ENCODE peak calls at places on chromosome 16, in nine cellular contexts. I is PC-9, Q is neural progenitor cell, N is mammary epithelial cell, O is H1, P is PC-3, Y is GM12878, G is fibroblast of lung, U is HCT116. B is an unnamed sample. For H3K4me1 and H3K79me2, the result is how much of the 10 kb centered on the place peaks cover.

GRCh38 chr16:85416267-85417109 is 196.6 kb upstream of the GSE1 start:
- DNase-seq in I (peak), Q (peak), N (peak), O (peak), P (peak), Y (no peak), G (no peak), U (peak), B (peak)

GRCh38 chr16:74291577-74292208 is 4.9 kb upstream of the PSMD7 start:
- DNase-seq in I (peak), Q (no peak), N (peak), O (no peak), P (no peak), Y (no peak), G (peak), U (no peak), B (no peak)

GRCh38 chr16:85923153-85924021 is 24.4 kb downstream of the IRF8 start:
- DNase-seq in I (no peak), Q (no peak), N (no peak), O (no peak), P (no peak), Y (no peak), G (peak), U (no peak), B (no peak)

GRCh38 chr16:9003322-9003721 is 39.6 kb upstream of the USP7 start:
- DNase-seq in I (peak), Q (no peak), N (no peak), O (no peak), P (no peak), Y (no peak), G (no peak), U (no peak), B (no peak)

GRCh38 chr16:66131156-66131807 is 235.2 kb upstream of the CDH5 start:
- DNase-seq in I (no peak), Q (no peak), N (peak), O (no peak), P (peak), Y (no peak), G (peak), U (no peak), B (no peak)

GRCh38 chr16:82755570-82756282 is 129.0 kb downstream of the CDH13 start:
- DNase-seq in I (no peak), Q (peak), N (no peak), O (no peak), P (no peak), Y (no peak), G (peak), U (no peak), B (no peak)

GRCh38 chr16:58414938-58415451 is 22.7 kb downstream of the GINS3 start:
- DNase-seq in I (no peak), Q (no peak), N (no peak), O (no peak), P (no peak), Y (no peak), G (peak), U (no peak), B (no peak)

GRCh38 chr16:68064791-68065365 is 20.3 kb upstream of the NFATC3 start:
- DNase-seq in I (no peak), Q (peak), N (peak), O (peak), P (peak), Y (no peak), G (peak), U (peak), B (peak)

GRCh38 chr16:70454221-70455034 is at the start of gene FCSK:
- DNase-seq in I (no peak), Q (peak), N (peak), O (peak), P (peak), Y (no peak), G (peak), U (peak), B (peak)

GRCh38 chr16:7555459-7555858 is 222.8 kb downstream of the RBFOX1 start:
- DNase-seq in I (no peak), Q (no peak), N (no peak), O (no peak), P (no peak), Y (no peak), G (no peak), U (no peak), B (no peak)

GRCh38 chr16:1996175-1996574 is 6.4 kb downstream of the SYNGR3 start:
- DNase-seq in I (no peak), Q (no peak), N (no peak), O (no peak), P (no peak), Y (no peak), G (no peak), U (no peak), B (no peak)

GRCh38 chr16:86018487-86018886 is 119.5 kb downstream of the IRF8 start:
- DNase-seq in I (no peak), Q (no peak), N (no peak), O (no peak), P (no peak), Y (no peak), G (peak), U (no peak), B (no peak)

GRCh38 chr16:65126845-65127624 is 5.2 kb upstream of the CDH11 start:
- DNase-seq in I (no peak), Q (no peak), N (no peak), O (no peak), P (no peak), Y (no peak), G (no peak), U (no peak), B (no peak)
- TF ChIP-seq CTCF in I (peak), Q (peak), N (peak), O (peak), P (peak), Y (no peak), G (peak), U (peak), B (peak)

GRCh38 chr16:10934325-10935107 is 7.8 kb downstream of the DEXI start:
- DNase-seq in I (no peak), Q (no peak), N (no peak), O (no peak), P (no peak), Y (no peak), G (no peak), U (no peak), B (no peak)
- H3K4me1 ChIP-seq in I (under half), Q (under half), N (under half), O (under half), P (under half), Y (under half), G (under half), U (under half), B (under half)

DNA sequence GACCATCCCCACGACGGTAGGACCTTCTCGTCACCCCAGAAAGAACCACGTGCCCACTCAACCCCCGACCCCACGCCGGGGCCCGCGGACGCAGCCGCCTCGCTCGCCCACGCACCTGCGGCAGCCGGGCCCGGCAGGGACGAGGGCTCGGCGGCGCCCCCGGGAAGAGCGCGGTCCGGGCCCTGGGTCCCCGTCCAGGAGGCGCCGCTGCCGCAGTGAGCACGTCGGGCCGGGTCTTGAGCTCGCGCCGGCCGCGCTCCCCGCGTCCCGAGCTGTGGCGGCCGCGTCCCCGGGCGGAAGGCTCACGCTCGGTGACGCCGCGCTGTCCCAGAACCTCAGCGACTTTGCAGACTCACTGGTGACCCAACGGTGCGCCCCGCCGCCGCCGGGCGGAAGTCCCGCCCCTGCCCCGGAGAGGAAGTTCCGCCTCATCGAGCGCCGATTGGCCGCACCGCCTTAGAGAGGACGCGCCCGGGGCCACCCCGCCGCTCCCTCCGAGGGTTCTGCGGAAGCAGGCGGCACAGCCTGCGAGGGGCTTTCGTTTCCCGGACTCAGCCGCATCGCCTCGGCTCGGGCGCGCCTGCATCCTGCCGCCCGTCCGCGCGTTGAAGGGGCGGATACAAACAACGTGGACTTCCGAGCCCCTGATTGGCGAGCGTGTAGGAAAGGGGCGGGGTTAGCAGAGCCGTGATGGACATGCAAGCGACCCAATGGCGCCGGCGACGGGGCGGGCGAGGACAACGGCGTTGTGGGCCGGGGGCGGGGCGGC is 793 bp upstream of the RAB40C start:
- DNase-seq in I (peak), Q (peak), N (peak), O (peak), P (peak), Y (peak), G (peak), U (peak), B (peak)
- H3K79me2 ChIP-seq in I (under half), Q (under half), N (half or more), O (under half), P (half or more), Y (under half), G (under half), U (under half), B (half or more)

DNA sequence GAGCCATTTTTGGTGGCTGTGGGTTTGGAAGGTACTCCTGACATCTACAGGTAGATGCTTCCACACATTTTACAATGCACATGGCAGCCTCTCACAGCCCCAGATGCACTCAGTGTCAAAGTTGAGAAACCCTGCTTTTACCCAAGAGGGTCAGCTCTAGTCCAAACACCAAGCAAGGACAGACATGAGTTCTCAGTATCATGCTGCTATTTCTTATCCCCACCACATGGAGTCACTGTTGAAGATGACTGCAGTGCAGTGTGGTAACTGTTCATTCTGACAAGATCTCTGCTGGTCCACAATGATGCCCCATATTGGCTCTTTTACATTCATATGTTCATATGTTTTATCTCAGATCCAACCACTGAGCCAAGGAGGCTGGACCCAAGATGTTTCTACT is 50.5 kb upstream of the SALL1 start:
- DNase-seq in I (no peak), Q (no peak), N (no peak), O (no peak), P (no peak), Y (no peak), G (no peak), U (no peak), B (no peak)
- TF ChIP-seq CTCF in I (no peak), Q (peak), N (no peak), O (peak), P (no peak), Y (no peak), G (no peak), U (no peak), B (no peak)

GRCh38 chr16:25110392-25110947 is 1.1 kb upstream of the LCMT1 start:
- DNase-seq in I (no peak), Q (no peak), N (no peak), O (no peak), P (no peak), Y (no peak), G (no peak), U (no peak), B (no peak)
- H3K4me1 ChIP-seq in I (under half), Q (under half), N (under half), O (under half), P (under half), Y (under half), G (under half), U (under half), B (under half)

DNA sequence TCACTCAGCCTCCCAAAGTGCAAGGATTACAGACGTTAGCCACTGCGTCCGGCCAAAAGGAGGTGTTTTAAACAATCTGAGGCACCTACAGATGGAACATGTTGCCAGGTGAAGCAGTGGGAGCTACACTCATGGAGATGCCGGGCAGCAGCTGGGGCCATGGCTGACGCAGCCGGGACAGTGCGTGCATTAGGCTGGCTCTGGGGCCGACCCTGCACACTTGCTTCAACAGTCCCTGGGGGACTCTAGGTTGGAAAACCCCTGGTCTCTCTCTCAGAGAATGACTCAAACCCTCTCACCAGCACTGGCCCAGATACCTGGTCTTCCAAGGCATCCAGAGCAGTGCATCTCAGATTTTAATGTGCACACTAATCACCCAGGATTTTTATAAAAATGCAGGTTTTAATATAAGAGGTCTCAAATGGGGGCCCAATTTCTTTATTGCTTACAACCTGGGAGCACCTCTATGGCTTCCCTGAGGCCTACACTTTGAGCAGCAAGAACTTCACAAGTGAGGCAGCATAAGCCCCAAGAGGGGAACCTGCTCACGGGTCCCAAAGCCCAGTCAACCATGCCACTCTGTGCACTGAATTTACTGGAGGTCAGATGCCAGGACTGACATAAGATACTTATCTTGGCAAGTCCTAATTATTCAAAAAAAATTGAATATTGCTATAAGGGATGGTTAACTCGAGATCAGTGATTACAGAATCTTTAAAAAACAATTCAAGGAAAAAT is 70.8 kb upstream of the TRAP1 start:
- DNase-seq in I (no peak), Q (no peak), N (no peak), O (no peak), P (no peak), Y (peak), G (no peak), U (no peak), B (no peak)
- H3K79me2 ChIP-seq in I (under half), Q (half or more), N (half or more), O (under half), P (under half), Y (under half), G (under half), U (under half), B (half or more)

B was measured in osteoblast.